ENCODE peak calls at places on chromosome 6, in eight cellular contexts. E is H9; M is Peyer's patch; F is glutamatergic neuron; U is activated CD8-positive, alpha-beta T cell treated with anti-CD3 and anti-CD28 coated beads for 36 hours; B is HFF-Myc; L is pancreas; N is astrocyte of the cerebellum. A is an unnamed sample.
A peak's percentile ranks its signal among the peaks of the same experiment; 100 is the strongest.

GRCh38 chr6:71333700-71334099 is 45.1 kb downstream of the OGFRL1 start:
- DNase-seq in E (no peak), M (no peak), F (no peak), U (no peak), B (peak; percentile 39), L (no peak), N (peak; percentile 64), A (no peak)

GRCh38 chr6:4941782-4942672 is 61.8 kb downstream of the RPP40 start:
- DNase-seq in E (no peak), M (no peak), F (no peak), U (peak; percentile 65), B (peak; percentile 77), L (peak; percentile 20), N (peak; percentile 80), A (no peak)

GRCh38 chr6:136921936-136922679 is at the start of gene SLC35D3:
- DNase-seq in E (peak; percentile 56), M (no peak), F (peak; percentile 46), U (peak; percentile 18), B (no peak), L (peak; percentile 21), N (no peak), A (peak; percentile 63)

GRCh38 chr6:13461805-13462204 is 25.6 kb downstream of the GFOD1 start:
- DNase-seq in E (no peak), M (no peak), F (no peak), U (no peak), B (no peak), L (no peak), N (no peak), A (no peak)

GRCh38 chr6:52423448-52423847 is 3.3 kb downstream of the EFHC1 start:
- DNase-seq in E (no peak), M (no peak), F (no peak), U (no peak), B (no peak), L (no peak), N (no peak), A (no peak)

GRCh38 chr6:100892116-100892515 is 11.0 kb upstream of the ASCC3 start:
- DNase-seq in E (peak; percentile 75), M (no peak), F (no peak), U (no peak), B (no peak), L (no peak), N (no peak), A (no peak)

GRCh38 chr6:32972353-32973143 is 4.2 kb downstream of the BRD2 start:
- DNase-seq in E (no peak), M (peak; percentile 79), F (peak; percentile 50), U (peak; percentile 60), B (no peak), L (no peak), N (no peak), A (no peak)

GRCh38 chr6:71168233-71168765 is 120.3 kb upstream of the OGFRL1 start:
- DNase-seq in E (no peak), M (no peak), F (no peak), U (no peak), B (no peak), L (no peak), N (no peak), A (no peak)

GRCh38 chr6:307065-307814 is 15.0 kb downstream of the DUSP22 start:
- DNase-seq in E (no peak), M (peak; percentile 48), F (no peak), U (no peak), B (no peak), L (no peak), N (no peak), A (no peak)

GRCh38 chr6:26342106-26342999 is 22.6 kb upstream of the BTN3A2 start:
- DNase-seq in E (peak; percentile 56), M (no peak), F (no peak), U (peak; percentile 46), B (no peak), L (no peak), N (no peak), A (no peak)

GRCh38 chr6:29602564-29603361 is 17.8 kb downstream of the OR2H2 start:
- DNase-seq in E (peak; percentile 85), M (no peak), F (peak; percentile 68), U (peak; percentile 16), B (no peak), L (no peak), N (no peak), A (peak; percentile 44)

GRCh38 chr6:152293404-152293803 is 343.8 kb downstream of the SYNE1 start:
- DNase-seq in E (no peak), M (no peak), F (peak; percentile 40), U (no peak), B (no peak), L (peak; percentile 51), N (no peak), A (no peak)

GRCh38 chr6:109332748-109333147 is 49.5 kb downstream of the CD164 start:
- DNase-seq in E (no peak), M (peak; percentile 90), F (no peak), U (no peak), B (no peak), L (no peak), N (no peak), A (no peak)

GRCh38 chr6:108904731-108905130 is 56.5 kb downstream of the ARMC2 start:
- DNase-seq in E (no peak), M (peak; percentile 65), F (no peak), U (peak; percentile 62), B (no peak), L (no peak), N (no peak), A (no peak)

GRCh38 chr6:21992178-21992967 is 304.5 kb downstream of the PRL start:
- DNase-seq in E (no peak), M (no peak), F (no peak), U (peak; percentile 57), B (no peak), L (no peak), N (no peak), A (no peak)

GRCh38 chr6:40486576-40486975 is 100.6 kb downstream of the LRFN2 start:
- DNase-seq in E (no peak), M (no peak), F (no peak), U (no peak), B (no peak), L (no peak), N (no peak), A (no peak)

GRCh38 chr6:45714795-45715507 is 300.7 kb downstream of the CLIC5 start:
- DNase-seq in E (peak; percentile 77), M (peak; percentile 72), F (peak; percentile 24), U (peak; percentile 62), B (peak; percentile 86), L (peak; percentile 63), N (peak; percentile 83), A (peak; percentile 51)
- TF ChIP-seq CTCF in E (peak; percentile 91), M (peak; percentile 86), F (peak; percentile 54), U (peak; percentile 63), B (peak; percentile 90), L (peak; percentile 56), N (peak; percentile 93), A (peak; percentile 75)

GRCh38 chr6:37523412-37523811 is 23.7 kb upstream of the CCDC167 start:
- DNase-seq in E (no peak), M (no peak), F (no peak), U (no peak), B (no peak), L (no peak), N (no peak), A (no peak)

GRCh38 chr6:37524919-37525318 is 25.2 kb upstream of the CCDC167 start:
- DNase-seq in E (no peak), M (no peak), F (no peak), U (no peak), B (no peak), L (no peak), N (no peak), A (no peak)

GRCh38 chr6:37522836-37523235 is 23.1 kb upstream of the CCDC167 start:
- DNase-seq in E (no peak), M (no peak), F (no peak), U (no peak), B (no peak), L (no peak), N (no peak), A (no peak)

GRCh38 chr6:37524025-37524647 is 24.4 kb upstream of the CCDC167 start:
- DNase-seq in E (no peak), M (no peak), F (no peak), U (no peak), B (no peak), L (no peak), N (peak; percentile 13), A (no peak)

DNA sequence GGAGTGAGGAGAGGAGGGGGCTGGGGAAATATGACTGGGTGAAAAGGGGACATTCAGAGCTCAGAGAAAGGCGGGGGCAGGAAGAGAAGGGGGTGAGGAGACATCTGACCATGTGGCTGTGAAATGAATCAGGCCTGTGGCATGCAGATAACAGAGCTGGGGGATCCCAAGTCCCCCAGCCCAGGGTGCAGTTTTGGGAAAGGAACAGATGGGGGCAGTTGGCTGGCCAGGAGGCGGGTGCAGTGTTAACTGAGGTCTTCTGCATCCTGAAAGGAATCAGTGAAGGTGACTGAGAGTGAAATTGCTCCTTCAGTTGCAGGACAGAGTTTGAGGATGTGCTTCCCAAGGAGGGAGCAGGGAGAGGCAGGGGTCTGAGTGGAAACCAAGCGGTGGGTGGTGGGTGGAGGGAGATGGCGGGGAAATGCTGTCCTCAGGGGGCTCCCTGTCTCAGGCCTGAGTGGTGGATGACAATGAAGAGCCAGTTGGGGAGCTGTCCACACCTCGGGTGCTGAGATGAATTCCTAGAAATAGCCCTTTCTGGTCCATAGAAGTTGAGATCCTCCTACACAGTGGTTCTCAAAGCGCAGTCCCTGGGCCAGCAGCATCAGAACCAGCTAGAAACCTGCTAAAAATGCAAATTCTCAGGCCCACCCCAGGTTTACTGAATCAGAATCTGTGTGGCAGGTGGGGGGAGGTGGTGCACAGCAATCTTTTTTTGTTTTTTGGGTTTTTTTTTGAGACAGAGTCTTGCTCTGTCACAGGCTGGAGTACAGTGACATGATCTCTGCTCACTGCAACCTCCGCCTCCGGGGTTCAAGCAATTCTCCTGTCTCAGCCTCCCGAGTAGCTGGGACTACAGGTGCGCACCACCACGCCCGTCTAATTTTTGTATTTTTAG is 26.0 kb upstream of the CCDC167 start:
- DNase-seq in E (peak; percentile 71), M (no peak), F (no peak), U (peak; percentile 42), B (no peak), L (no peak), N (no peak), A (peak; percentile 81)
- TF ChIP-seq CTCF in E (peak; percentile 51), M (no peak), F (no peak), U (no peak), B (no peak), L (no peak), N (no peak), A (no peak)

GRCh38 chr6:47733879-47734558 is 35.6 kb downstream of the ADGRF4 start:
- DNase-seq in E (no peak), M (no peak), F (no peak), U (no peak), B (no peak), L (no peak), N (no peak), A (no peak)
- TF ChIP-seq CTCF in E (peak; percentile 59), M (peak; percentile 59), F (no peak), U (peak; percentile 41), B (no peak), L (peak; percentile 33), N (no peak), A (no peak)

GRCh38 chr6:144244688-144245087 is 40.4 kb upstream of the UTRN start:
- DNase-seq in E (no peak), M (no peak), F (no peak), U (no peak), B (no peak), L (no peak), N (no peak), A (no peak)

GRCh38 chr6:144252289-144252688 is 32.8 kb upstream of the UTRN start:
- DNase-seq in E (no peak), M (no peak), F (no peak), U (no peak), B (no peak), L (no peak), N (no peak), A (no peak)

GRCh38 chr6:144248003-144248402 is 37.1 kb upstream of the UTRN start:
- DNase-seq in E (no peak), M (no peak), F (no peak), U (peak; percentile 14), B (no peak), L (no peak), N (no peak), A (no peak)

GRCh38 chr6:144248470-144249301 is 36.4 kb upstream of the UTRN start:
- DNase-seq in E (no peak), M (no peak), F (no peak), U (peak; percentile 24), B (peak; percentile 62), L (no peak), N (no peak), A (no peak)
- TF ChIP-seq CTCF in E (no peak), M (no peak), F (no peak), U (no peak), B (no peak), L (no peak), N (no peak), A (no peak)

A was measured in nephron progenitor cell.